ENCODE peak calls at places on chromosomes 12 and 14, in seven cellular contexts. S is adrenal gland, N is ovary, Z is body of pancreas, U is heart left ventricle, W is endothelial cell of umbilical vein, M is Peyer's patch. X is an unnamed sample. For H3K36me3, the result is how much of the 10 kb centered on the place peaks cover.

GRCh38 chr14:53391156-53391555 is 238.0 kb upstream of the DDHD1 start:
- DNase-seq in S (peak), N (no peak), Z (no peak), U (no peak), W (no peak), M (no peak), X (no peak)

GRCh38 chr14:101008631-101009336 is 105.3 kb upstream of the RTL1 start:
- DNase-seq in S (peak), N (peak), Z (peak), U (no peak), W (no peak), M (no peak), X (no peak)

GRCh38 chr14:72124171-72124570 is 191.9 kb downstream of the RGS6 start:
- DNase-seq in S (no peak), N (no peak), Z (no peak), U (no peak), W (no peak), M (no peak), X (no peak)

GRCh38 chr14:71789005-71789404 is 143.2 kb upstream of the RGS6 start:
- DNase-seq in S (no peak), N (no peak), Z (no peak), U (no peak), W (no peak), M (no peak), X (no peak)

GRCh38 chr12:105076098-105076497 is 8.2 kb downstream of the ALDH1L2 start:
- DNase-seq in S (no peak), N (no peak), Z (no peak), U (no peak), W (no peak), M (no peak), X (no peak)

GRCh38 chr12:5402009-5402408 is 29.9 kb upstream of the NTF3 start:
- DNase-seq in S (no peak), N (no peak), Z (no peak), U (no peak), W (peak), M (no peak), X (no peak)

GRCh38 chr12:128265566-128265965 is 1.4 kb upstream of the TMEM132C start:
- DNase-seq in S (no peak), N (peak), Z (no peak), U (no peak), W (no peak), M (no peak), X (peak)

GRCh38 chr12:25089738-25090137 is 105.2 kb downstream of the DNAI7 start:
- DNase-seq in S (no peak), N (no peak), Z (peak), U (no peak), W (peak), M (no peak), X (no peak)

GRCh38 chr12:69151254-69151751 is 88.1 kb upstream of the CPSF6 start:
- DNase-seq in S (no peak), N (no peak), Z (no peak), U (no peak), W (no peak), M (no peak), X (peak)

GRCh38 chr12:64494998-64495729 is 43.2 kb downstream of the TBK1 start:
- DNase-seq in S (no peak), N (no peak), Z (no peak), U (no peak), W (no peak), M (no peak), X (no peak)

GRCh38 chr12:64497484-64497883 is 45.6 kb downstream of the TBK1 start:
- DNase-seq in S (no peak), N (no peak), Z (no peak), U (no peak), W (no peak), M (no peak), X (no peak)

GRCh38 chr12:64496839-64497400 is 45.0 kb downstream of the TBK1 start:
- DNase-seq in S (no peak), N (no peak), Z (no peak), U (no peak), W (no peak), M (no peak), X (no peak)

DNA sequence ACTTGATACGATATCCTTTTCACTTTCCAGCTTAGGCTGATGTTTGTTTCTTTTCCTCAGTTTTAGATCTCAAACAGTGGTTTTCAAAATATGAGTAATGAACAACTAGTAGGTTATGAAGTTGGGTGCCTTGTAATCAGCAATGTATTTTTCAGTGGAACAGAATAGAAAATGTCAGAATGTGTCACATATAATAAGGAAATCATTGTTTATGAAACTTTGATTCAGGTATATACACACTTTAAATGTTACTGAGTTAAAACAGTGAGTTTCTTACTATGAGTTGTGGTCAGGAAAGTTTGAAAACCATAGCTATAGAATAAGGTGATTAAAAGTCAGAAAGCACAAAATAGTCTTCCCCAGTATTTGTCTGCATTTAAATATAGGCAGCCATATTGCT is 39.8 kb downstream of the TBK1 start:
- DNase-seq in S (no peak), N (no peak), Z (no peak), U (no peak), W (no peak), M (no peak), X (no peak)
- H3K36me3 ChIP-seq in S (under half), N (under half), Z (under half), U (half or more), W (under half), M (half or more), X (under half)

GRCh38 chr14:85534914-85535313 is 5.0 kb downstream of the FLRT2 start:
- DNase-seq in S (no peak), N (no peak), Z (no peak), U (no peak), W (peak), M (no peak), X (peak)
- H3K4me3 ChIP-seq in S (no peak), N (peak), Z (peak), U (peak), W (peak), M (peak), X (peak)

DNA sequence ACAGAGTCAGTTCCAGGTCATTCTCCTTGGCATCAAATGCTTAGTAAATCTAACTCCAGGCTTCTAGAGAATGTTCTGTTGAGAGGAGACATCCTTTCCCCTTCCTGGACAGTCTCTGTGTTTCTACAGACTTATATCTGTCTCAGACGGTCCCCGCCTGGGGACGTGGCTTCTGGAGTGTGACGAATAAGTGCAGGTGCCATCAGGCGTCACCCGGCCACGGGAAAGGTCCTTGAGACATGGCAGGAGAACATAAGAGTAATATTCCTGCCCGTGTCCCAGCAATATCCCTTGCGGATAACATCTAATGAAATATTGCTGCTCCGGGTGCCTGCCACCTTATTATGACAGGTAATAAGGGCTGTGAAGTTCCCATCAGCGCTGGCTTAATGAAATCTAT is 139.5 kb downstream of the PIWIL1 start:
- DNase-seq in S (no peak), N (no peak), Z (no peak), U (no peak), W (no peak), M (no peak), X (no peak)
- TF ChIP-seq POLR2A in S (no peak), N (no peak), Z (no peak), U (no peak), W (no peak), M (no peak), X (no peak)

GRCh38 chr14:73726025-73726961 is 12.1 kb upstream of the PNMA1 start:
- DNase-seq in S (no peak), N (no peak), Z (no peak), U (no peak), W (no peak), M (no peak), X (no peak)
- H3K36me3 ChIP-seq in S (under half), N (under half), Z (under half), U (under half), W (under half), M (half or more), X (under half)

DNA sequence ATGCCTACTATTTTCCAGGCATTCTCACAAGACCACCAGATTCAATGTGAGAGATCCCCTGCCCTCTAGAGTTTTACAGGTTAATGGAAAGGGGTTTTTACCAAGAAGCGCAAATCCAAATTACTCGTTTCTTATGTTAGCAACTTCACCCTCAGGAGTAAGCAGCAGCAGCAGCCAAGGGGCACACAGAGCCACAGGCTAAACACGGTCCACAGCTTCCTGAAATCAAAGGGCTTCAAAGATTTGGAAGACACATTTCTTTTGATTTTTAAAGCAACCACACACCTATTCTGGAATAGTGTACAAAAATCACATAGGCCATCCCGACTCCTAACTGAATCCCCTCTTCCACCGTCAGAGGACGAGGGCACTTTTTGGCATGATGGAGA is 106.9 kb downstream of the ARF6 start:
- DNase-seq in S (no peak), N (no peak), Z (no peak), U (no peak), W (no peak), M (no peak), X (no peak)
- H3K4me3 ChIP-seq in S (no peak), N (no peak), Z (no peak), U (no peak), W (no peak), M (no peak), X (no peak)

DNA sequence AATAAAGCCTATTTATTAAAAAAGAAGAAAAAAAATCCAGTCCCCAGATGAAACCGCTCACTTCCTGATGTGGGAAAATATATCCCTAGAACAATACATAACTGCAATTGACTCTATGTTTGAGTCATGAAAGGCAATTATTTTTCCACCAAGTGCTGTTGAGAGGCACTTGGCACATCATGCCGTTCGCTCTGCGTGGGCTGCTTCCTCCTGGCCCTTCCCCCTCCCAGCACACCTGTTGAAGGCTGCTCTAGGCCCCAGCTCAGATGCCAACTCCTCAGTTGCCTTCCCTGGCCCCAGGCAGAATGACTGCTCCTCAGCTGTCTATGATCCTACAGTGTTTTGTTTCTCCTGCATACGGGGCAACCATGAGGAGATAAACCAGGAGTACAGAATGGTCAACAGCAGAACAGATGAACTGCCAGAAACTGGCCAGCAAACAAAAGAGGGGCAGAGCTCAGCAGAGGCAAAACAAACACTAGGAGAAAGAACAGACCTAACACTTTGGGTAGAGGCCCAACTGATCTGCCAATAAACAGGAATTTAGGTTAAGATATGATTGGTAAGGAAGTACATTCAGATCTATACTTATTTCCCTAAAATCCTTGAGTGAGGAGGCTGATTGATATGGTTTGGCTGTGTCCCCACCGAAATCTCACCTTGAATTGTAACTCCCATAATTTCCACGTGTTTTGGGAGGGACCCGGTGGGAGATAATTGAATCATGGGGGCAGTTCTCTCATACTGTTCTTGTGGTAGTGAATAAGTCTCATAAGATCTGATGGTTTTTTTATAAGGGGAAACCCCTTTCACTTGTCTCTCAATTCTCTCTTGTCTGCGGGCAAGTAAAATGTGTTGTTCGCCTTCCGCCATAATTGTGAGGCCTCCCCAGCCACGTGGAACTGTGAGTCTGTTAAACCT is 58.7 kb downstream of the SLC38A1 start:
- DNase-seq in S (no peak), N (no peak), Z (peak), U (peak), W (peak), M (no peak), X (no peak)
- TF ChIP-seq POLR2A in S (no peak), N (no peak), Z (peak), U (no peak), W (no peak), M (no peak), X (no peak)

GRCh38 chr14:23438130-23438893 is 2.9 kb upstream of the MYH7 start:
- DNase-seq in S (no peak), N (no peak), Z (no peak), U (peak), W (no peak), M (no peak), X (peak)

GRCh38 chr14:23437142-23438129 is 2.0 kb upstream of the MYH7 start:
- DNase-seq in S (no peak), N (no peak), Z (no peak), U (no peak), W (no peak), M (no peak), X (no peak)

GRCh38 chr14:23434488-23435219 is 806 bp downstream of the MYH7 start:
- DNase-seq in S (no peak), N (no peak), Z (no peak), U (peak), W (no peak), M (no peak), X (no peak)

GRCh38 chr14:23435540-23436326 is at the start of gene MYH7:
- DNase-seq in S (no peak), N (no peak), Z (no peak), U (peak), W (no peak), M (no peak), X (no peak)

GRCh38 chr14:23436327-23437141 is 1.1 kb upstream of the MYH7 start:
- DNase-seq in S (no peak), N (no peak), Z (peak), U (no peak), W (no peak), M (no peak), X (no peak)
- H3K36me3 ChIP-seq in S (under half), N (under half), Z (under half), U (under half), W (under half), M (under half), X (under half)

GRCh38 chr12:57753938-57754337 is 965 bp upstream of the MARCHF9 start:
- DNase-seq in S (no peak), N (no peak), Z (no peak), U (no peak), W (no peak), M (no peak), X (no peak)

GRCh38 chr12:57751432-57751787 is 700 bp downstream of the CDK4 start:
- DNase-seq in S (no peak), N (no peak), Z (no peak), U (no peak), W (no peak), M (no peak), X (no peak)

GRCh38 chr12:57750561-57751431 is 1.3 kb downstream of the CDK4 start:
- DNase-seq in S (no peak), N (no peak), Z (no peak), U (no peak), W (no peak), M (no peak), X (no peak)

GRCh38 chr12:57751788-57752667 is at the start of gene CDK4:
- DNase-seq in S (peak), N (peak), Z (peak), U (peak), W (peak), M (peak), X (peak)

DNA sequence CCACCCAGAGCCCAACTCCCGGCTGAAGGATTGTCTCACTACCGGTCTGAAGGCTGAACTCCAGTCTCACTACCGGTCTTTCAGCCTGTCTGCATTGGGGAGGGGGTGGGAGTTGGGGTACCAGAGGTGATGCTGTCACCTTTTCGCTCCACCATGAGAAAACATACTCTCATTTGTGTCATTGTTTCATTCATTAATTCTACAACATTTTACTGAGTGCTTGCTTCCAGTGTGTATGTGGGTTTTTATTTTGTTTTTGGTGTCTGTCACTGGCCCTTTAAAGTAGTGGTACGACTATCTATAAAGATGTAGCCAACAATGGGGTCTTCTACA is 524 bp upstream of the CDK4 start:
- DNase-seq in S (no peak), N (no peak), Z (no peak), U (no peak), W (no peak), M (no peak), X (no peak)
- H3K4me3 ChIP-seq in S (no peak), N (peak), Z (no peak), U (no peak), W (peak), M (no peak), X (peak)